ENCODE peak calls at places on chromosomes 7 and 10, in nine cellular contexts. X is endothelial cell, V is kidney epithelial cell, M is DND-41, P is BJ, J is RWPE2, I is natural killer cell, L is mammary epithelial cell, N is thoracic aorta. R is an unnamed sample.

GRCh38 chr7:75989084-75989725 is 5.2 kb downstream of the TMEM120A start:
- DNase-seq in X (no peak), V (no peak), M (no peak), P (no peak), J (no peak), I (no peak), L (no peak), N (no peak), R (peak)

GRCh38 chr7:84533209-84533608 is 338.6 kb upstream of the SEMA3A start:
- DNase-seq in X (no peak), V (no peak), M (no peak), P (no peak), J (no peak), I (no peak), L (no peak), N (no peak), R (no peak)

GRCh38 chr10:114821915-114822770 is 563 bp downstream of the FHIP2A start:
- DNase-seq in X (peak), V (no peak), M (peak), P (no peak), J (peak), I (peak), L (peak), N (no peak), R (no peak)

GRCh38 chr10:24415455-24416169 is 206.7 kb downstream of the KIAA1217 start:
- DNase-seq in X (no peak), V (no peak), M (no peak), P (no peak), J (peak), I (no peak), L (peak), N (no peak), R (no peak)

GRCh38 chr10:50398823-50399222 is 147.5 kb upstream of the ASAH2 start:
- DNase-seq in X (no peak), V (no peak), M (no peak), P (no peak), J (no peak), I (no peak), L (no peak), N (no peak), R (no peak)

GRCh38 chr7:77157446-77157845 is 35.0 kb downstream of the CCDC146 start:
- DNase-seq in X (no peak), V (no peak), M (no peak), P (no peak), J (no peak), I (no peak), L (peak), N (no peak), R (no peak)

GRCh38 chr7:118080947-118081346 is 103.0 kb upstream of the LSM8 start:
- DNase-seq in X (no peak), V (peak), M (peak), P (peak), J (peak), I (no peak), L (peak), N (no peak), R (no peak)

GRCh38 chr7:117020605-117021002 is 67.3 kb downstream of the ST7 start:
- DNase-seq in X (no peak), V (no peak), M (no peak), P (no peak), J (no peak), I (no peak), L (peak), N (no peak), R (no peak)

GRCh38 chr10:96588601-96589419 is 2.0 kb upstream of the TM9SF3 start:
- DNase-seq in X (no peak), V (no peak), M (no peak), P (no peak), J (no peak), I (no peak), L (peak), N (no peak), R (no peak)

GRCh38 chr10:1142596-1142995 is 86.4 kb downstream of the WDR37 start:
- DNase-seq in X (peak), V (no peak), M (peak), P (no peak), J (no peak), I (no peak), L (peak), N (no peak), R (no peak)

GRCh38 chr10:7906128-7906527 is 87.8 kb downstream of the TAF3 start:
- DNase-seq in X (no peak), V (no peak), M (no peak), P (no peak), J (no peak), I (no peak), L (no peak), N (no peak), R (no peak)

GRCh38 chr10:103451091-103451801 is 924 bp downstream of the CALHM2 start:
- DNase-seq in X (no peak), V (no peak), M (peak), P (no peak), J (no peak), I (peak), L (peak), N (peak), R (no peak)

GRCh38 chr7:25305831-25306230 is 77.5 kb upstream of the NPVF start:
- DNase-seq in X (no peak), V (no peak), M (no peak), P (no peak), J (no peak), I (no peak), L (peak), N (no peak), R (no peak)

GRCh38 chr10:81874878-81875679 is at the start of gene NRG3:
- DNase-seq in X (peak), V (no peak), M (no peak), P (no peak), J (no peak), I (no peak), L (no peak), N (no peak), R (no peak)

GRCh38 chr10:1488970-1489548 is 248.3 kb downstream of the ADARB2 start:
- DNase-seq in X (no peak), V (no peak), M (peak), P (no peak), J (no peak), I (no peak), L (no peak), N (no peak), R (no peak)

GRCh38 chr7:12229046-12229445 is 18.0 kb downstream of the TMEM106B start:
- DNase-seq in X (no peak), V (no peak), M (no peak), P (peak), J (no peak), I (no peak), L (no peak), N (no peak), R (no peak)

GRCh38 chr7:71244023-71244422 is 112.1 kb downstream of the GALNT17 start:
- DNase-seq in X (no peak), V (no peak), M (no peak), P (no peak), J (no peak), I (no peak), L (no peak), N (no peak), R (no peak)

GRCh38 chr10:124219655-124220054 is 126.3 kb upstream of the CHST15 start:
- DNase-seq in X (no peak), V (no peak), M (no peak), P (no peak), J (no peak), I (no peak), L (no peak), N (no peak), R (no peak)

GRCh38 chr10:124220971-124221355 is 127.6 kb upstream of the CHST15 start:
- DNase-seq in X (no peak), V (no peak), M (no peak), P (no peak), J (no peak), I (no peak), L (no peak), N (no peak), R (no peak)

GRCh38 chr10:124217031-124217430 is 123.6 kb upstream of the CHST15 start:
- DNase-seq in X (no peak), V (no peak), M (no peak), P (no peak), J (no peak), I (no peak), L (no peak), N (no peak), R (no peak)

GRCh38 chr10:124220547-124220946 is 127.1 kb upstream of the CHST15 start:
- DNase-seq in X (no peak), V (no peak), M (no peak), P (no peak), J (no peak), I (no peak), L (no peak), N (no peak), R (no peak)

DNA sequence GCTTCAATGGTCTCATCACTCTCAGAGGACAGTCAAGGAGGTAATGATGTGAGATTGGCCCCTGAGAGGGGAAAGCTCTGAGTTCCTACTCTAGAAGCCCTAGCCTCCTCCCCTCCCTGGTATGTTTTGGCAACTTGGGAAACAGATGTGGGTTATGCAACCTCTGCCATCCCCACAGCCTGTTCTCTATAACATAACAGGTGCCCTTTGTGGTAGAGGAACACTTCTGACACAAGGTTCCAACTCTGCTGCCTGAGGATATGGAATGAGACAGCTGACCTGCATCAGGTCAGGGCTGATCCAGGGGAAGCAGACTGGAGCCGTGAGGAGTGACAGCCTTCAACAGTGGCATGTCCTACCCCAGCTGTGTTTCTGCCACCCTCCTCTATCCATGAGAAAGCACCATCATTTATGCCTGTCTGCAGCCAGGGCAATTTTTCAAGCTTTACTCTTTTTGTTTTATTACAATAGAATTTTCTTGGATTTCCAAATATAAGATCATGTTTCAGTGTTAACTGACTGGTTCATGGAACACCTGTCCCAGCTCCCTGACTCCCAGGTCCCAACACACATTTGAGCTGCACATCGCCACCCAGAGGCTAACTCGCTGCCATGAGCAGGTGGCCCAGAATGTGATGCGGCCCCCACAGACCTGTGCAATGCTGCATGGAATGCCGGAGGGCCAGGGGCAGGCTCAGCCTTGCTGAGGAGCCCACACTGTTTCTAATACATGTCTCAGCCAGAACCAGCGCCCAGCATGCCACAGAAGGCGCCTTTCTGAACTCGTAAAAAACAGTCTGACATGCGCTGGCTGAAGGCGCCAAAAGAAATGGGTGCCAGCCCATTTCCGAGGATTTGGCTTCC is 124.7 kb upstream of the CHST15 start:
- DNase-seq in X (no peak), V (no peak), M (no peak), P (no peak), J (no peak), I (no peak), L (peak), N (no peak), R (no peak)
- TF ChIP-seq CTCF in X (no peak), V (no peak), M (peak), P (no peak), J (no peak), I (no peak), L (peak), N (no peak), R (no peak)

DNA sequence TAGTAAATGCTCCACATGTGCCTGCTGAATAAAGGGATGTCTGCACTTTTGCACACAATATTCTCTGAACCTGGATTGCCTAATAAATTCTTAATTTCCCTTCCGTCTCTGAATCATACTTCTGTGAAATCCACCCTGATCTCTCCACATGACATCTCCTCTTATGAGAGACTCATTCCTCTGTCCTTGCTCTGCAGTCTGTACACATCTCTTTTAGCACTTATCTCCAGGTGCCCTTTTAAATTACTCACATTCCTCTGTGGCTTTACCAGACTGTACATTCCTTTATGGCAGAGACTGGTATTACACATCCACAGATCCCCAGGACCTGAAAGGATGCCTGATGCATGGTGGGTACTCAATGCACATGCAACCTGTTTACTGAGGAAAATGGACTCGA is 527.6 kb downstream of the PHTF2 start:
- DNase-seq in X (no peak), V (peak), M (no peak), P (peak), J (no peak), I (no peak), L (peak), N (no peak), R (no peak)
- TF ChIP-seq CTCF in X (no peak), V (no peak), M (no peak), P (no peak), J (no peak), I (no peak), L (no peak), N (no peak), R (no peak)

GRCh38 chr10:73773152-73773879 is 8.5 kb upstream of the CHCHD1 start:
- DNase-seq in X (no peak), V (no peak), M (no peak), P (no peak), J (no peak), I (no peak), L (no peak), N (no peak), R (no peak)

GRCh38 chr10:73769396-73769795 is 12.5 kb upstream of the CHCHD1 start:
- DNase-seq in X (no peak), V (no peak), M (no peak), P (no peak), J (no peak), I (no peak), L (no peak), N (no peak), R (no peak)

GRCh38 chr10:73774637-73775036 is 7.2 kb upstream of the CHCHD1 start:
- DNase-seq in X (no peak), V (no peak), M (no peak), P (no peak), J (no peak), I (peak), L (peak), N (no peak), R (no peak)

GRCh38 chr10:73772280-73773151 is 9.3 kb upstream of the CHCHD1 start:
- DNase-seq in X (peak), V (no peak), M (peak), P (no peak), J (peak), I (peak), L (peak), N (peak), R (peak)

DNA sequence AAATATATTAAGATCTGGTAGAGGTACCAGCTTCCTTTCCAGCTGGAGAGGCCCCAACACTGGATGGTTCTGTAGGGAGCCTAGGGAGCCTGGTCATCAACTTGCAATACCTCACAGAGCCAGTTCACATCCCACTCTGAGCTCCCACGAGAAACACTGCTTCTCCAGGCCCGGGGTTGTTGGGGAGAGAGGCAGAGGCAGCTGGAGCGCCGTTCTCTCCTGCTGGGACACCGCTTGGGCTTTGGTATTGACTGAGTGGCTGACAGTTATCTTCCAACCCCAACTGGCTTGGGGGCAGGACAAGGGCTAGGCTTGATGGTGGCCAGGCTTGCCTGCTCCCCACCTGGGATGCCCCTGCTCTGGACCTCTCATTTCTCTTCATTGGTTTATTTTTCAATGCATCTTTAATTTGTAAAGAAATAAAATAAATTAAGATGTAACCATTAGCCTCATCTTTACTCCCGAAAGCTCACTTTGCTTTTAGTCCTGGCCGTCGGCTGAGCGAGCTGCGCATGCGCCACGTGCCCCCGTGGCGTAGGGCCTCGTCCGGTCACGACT is 10.0 kb upstream of the CHCHD1 start:
- DNase-seq in X (peak), V (no peak), M (no peak), P (no peak), J (no peak), I (no peak), L (no peak), N (no peak), R (peak)
- TF ChIP-seq CTCF in X (no peak), V (no peak), M (no peak), P (peak), J (no peak), I (no peak), L (no peak), N (no peak), R (no peak)

GRCh38 chr7:70040971-70041766 is 442.9 kb downstream of the AUTS2 start:
- DNase-seq in X (no peak), V (no peak), M (no peak), P (no peak), J (no peak), I (no peak), L (no peak), N (no peak), R (no peak)
- TF ChIP-seq CTCF in X (no peak), V (peak), M (peak), P (no peak), J (peak), I (peak), L (no peak), N (peak), R (peak)

GRCh38 chr7:108525985-108526767 is at the start of gene PNPLA8:
- DNase-seq in X (peak), V (peak), M (peak), P (peak), J (peak), I (peak), L (peak), N (peak), R (peak)
- TF ChIP-seq CTCF in X (no peak), V (no peak), M (no peak), P (peak), J (no peak), I (no peak), L (no peak), N (no peak), R (no peak)

DNA sequence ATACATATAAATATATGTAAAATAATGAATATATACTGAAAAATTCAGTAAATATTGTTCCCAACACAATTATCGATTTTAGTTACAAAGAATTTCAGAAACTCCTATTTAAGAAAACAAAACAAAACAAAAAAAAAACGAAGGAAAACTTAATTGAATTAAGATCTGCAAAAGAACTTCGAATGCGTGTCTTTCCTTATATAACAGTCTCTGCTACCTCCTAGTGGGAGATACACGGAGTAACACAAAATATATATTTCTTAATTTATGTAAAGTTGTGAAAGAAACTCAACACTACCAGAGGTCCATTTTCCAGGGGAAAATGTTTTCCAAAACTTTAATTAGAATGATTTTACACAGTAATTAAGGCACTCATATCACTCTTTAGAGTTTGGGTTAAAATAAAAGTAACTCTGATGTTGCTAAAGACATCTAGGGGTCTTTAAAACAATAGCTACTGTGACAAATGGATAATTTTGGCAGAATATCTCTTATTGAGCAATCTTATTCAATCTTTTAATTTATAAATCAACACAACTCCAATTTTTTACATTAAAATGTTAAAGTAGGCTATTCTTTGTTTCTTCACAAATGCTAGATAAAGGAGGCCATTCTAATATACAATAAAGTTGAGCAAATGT is 41.6 kb downstream of the NEBL start:
- DNase-seq in X (no peak), V (no peak), M (no peak), P (no peak), J (no peak), I (no peak), L (no peak), N (no peak), R (no peak)
- TF ChIP-seq CTCF in X (peak), V (peak), M (peak), P (peak), J (peak), I (peak), L (peak), N (no peak), R (peak)

GRCh38 chr7:2316578-2316977 is 2.3 kb upstream of the SNX8 start:
- DNase-seq in X (no peak), V (no peak), M (no peak), P (no peak), J (no peak), I (no peak), L (no peak), N (no peak), R (no peak)

GRCh38 chr7:2325028-2325625 is 10.9 kb upstream of the SNX8 start:
- DNase-seq in X (no peak), V (no peak), M (no peak), P (no peak), J (no peak), I (no peak), L (no peak), N (no peak), R (no peak)

GRCh38 chr7:2315787-2316186 is 1.5 kb upstream of the SNX8 start:
- DNase-seq in X (no peak), V (no peak), M (no peak), P (no peak), J (no peak), I (no peak), L (no peak), N (no peak), R (no peak)

GRCh38 chr7:2317556-2318293 is 3.5 kb upstream of the SNX8 start:
- DNase-seq in X (no peak), V (no peak), M (no peak), P (no peak), J (no peak), I (no peak), L (no peak), N (no peak), R (no peak)

GRCh38 chr7:2321020-2321419 is 6.8 kb upstream of the SNX8 start:
- DNase-seq in X (no peak), V (no peak), M (no peak), P (no peak), J (no peak), I (no peak), L (no peak), N (no peak), R (peak)
- TF ChIP-seq CTCF in X (no peak), V (peak), M (no peak), P (peak), J (peak), I (no peak), L (no peak), N (no peak), R (no peak)

DNA sequence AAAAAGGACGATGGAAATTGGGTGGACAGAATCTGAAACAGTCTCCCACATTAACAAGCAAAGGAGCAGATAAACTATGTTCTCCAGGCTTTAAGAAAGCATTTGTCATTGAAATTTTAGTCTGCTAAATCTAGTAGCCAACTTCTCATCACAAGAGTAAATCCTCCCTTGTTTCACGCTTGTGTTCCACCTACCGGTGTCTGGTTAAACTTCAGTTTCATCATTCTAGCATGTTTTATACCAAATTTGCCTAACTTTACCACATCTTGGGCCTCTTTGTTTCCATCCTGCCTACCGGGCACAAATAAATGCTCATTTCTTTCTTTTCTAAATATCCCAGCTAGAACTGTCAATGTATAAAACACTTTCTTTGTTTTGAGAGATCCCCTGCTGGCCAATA is 5.8 kb downstream of the LIPA start:
- DNase-seq in X (no peak), V (no peak), M (no peak), P (no peak), J (no peak), I (no peak), L (no peak), N (no peak), R (no peak)
- TF ChIP-seq CTCF in X (no peak), V (no peak), M (no peak), P (no peak), J (no peak), I (no peak), L (no peak), N (no peak), R (no peak)